ENCODE peak calls at places on chromosomes 16 and 17, in nine cellular contexts. One of them, this sample, is unnamed. For H3K36me3 and H3K4me1, the result is how much of the 10 kb centered on the place peaks cover.

GRCh38 chr17:10285896-10286295 is 86.9 kb downstream of the MYH13 start:
- DNase-seq in spleen: no peak
- DNase-seq in left ventricle myocardium inferior: no peak
- DNase-seq in CD4-positive, CD25-positive, alpha-beta regulatory T cell: no peak
- DNase-seq in suprapubic skin: no peak
- DNase-seq in CD8-positive, alpha-beta memory T cell: no peak
- DNase-seq in lower lobe of right lung: no peak
- DNase-seq in esophagus muscularis mucosa: no peak
- DNase-seq in CD4-positive, alpha-beta memory T cell: no peak
- DNase-seq in this sample: no peak

GRCh38 chr16:21283521-21284289 is 5.6 kb upstream of the CRYM start:
- DNase-seq in suprapubic skin: no peak
- DNase-seq in CD8-positive, alpha-beta memory T cell: no peak
- DNase-seq in left ventricle myocardium inferior: peak
- DNase-seq in esophagus muscularis mucosa: peak
- DNase-seq in spleen: peak
- DNase-seq in CD4-positive, alpha-beta memory T cell: no peak
- DNase-seq in lower lobe of right lung: peak
- DNase-seq in CD4-positive, CD25-positive, alpha-beta regulatory T cell: no peak
- DNase-seq in this sample: peak

GRCh38 chr17:746783-747629 is 5.1 kb downstream of the GEMIN4 start:
- DNase-seq in suprapubic skin: no peak
- DNase-seq in spleen: no peak
- DNase-seq in esophagus muscularis mucosa: no peak
- DNase-seq in lower lobe of right lung: no peak
- DNase-seq in CD8-positive, alpha-beta memory T cell: no peak
- DNase-seq in CD4-positive, CD25-positive, alpha-beta regulatory T cell: no peak
- DNase-seq in CD4-positive, alpha-beta memory T cell: no peak
- DNase-seq in left ventricle myocardium inferior: no peak
- DNase-seq in this sample: no peak

GRCh38 chr17:64547354-64547753 is 40.6 kb downstream of the CEP95 start:
- DNase-seq in esophagus muscularis mucosa: no peak
- DNase-seq in CD8-positive, alpha-beta memory T cell: no peak
- DNase-seq in spleen: no peak
- DNase-seq in lower lobe of right lung: no peak
- DNase-seq in left ventricle myocardium inferior: no peak
- DNase-seq in CD4-positive, CD25-positive, alpha-beta regulatory T cell: no peak
- DNase-seq in suprapubic skin: no peak
- DNase-seq in CD4-positive, alpha-beta memory T cell: no peak
- DNase-seq in this sample: no peak

GRCh38 chr17:40951011-40951622 is 13.7 kb upstream of the KRT23 start:
- DNase-seq in left ventricle myocardium inferior: no peak
- DNase-seq in suprapubic skin: no peak
- DNase-seq in CD4-positive, CD25-positive, alpha-beta regulatory T cell: no peak
- DNase-seq in spleen: no peak
- DNase-seq in CD8-positive, alpha-beta memory T cell: no peak
- DNase-seq in esophagus muscularis mucosa: no peak
- DNase-seq in CD4-positive, alpha-beta memory T cell: no peak
- DNase-seq in lower lobe of right lung: no peak
- DNase-seq in this sample: no peak

GRCh38 chr16:88809676-88810165 is 2.0 kb downstream of the APRT start:
- DNase-seq in CD8-positive, alpha-beta memory T cell: no peak
- DNase-seq in CD4-positive, CD25-positive, alpha-beta regulatory T cell: no peak
- DNase-seq in spleen: no peak
- DNase-seq in esophagus muscularis mucosa: no peak
- DNase-seq in lower lobe of right lung: no peak
- DNase-seq in suprapubic skin: no peak
- DNase-seq in CD4-positive, alpha-beta memory T cell: no peak
- DNase-seq in left ventricle myocardium inferior: no peak
- DNase-seq in this sample: no peak

GRCh38 chr17:46071796-46072195 is 72.7 kb downstream of the STH start:
- DNase-seq in left ventricle myocardium inferior: no peak
- DNase-seq in CD4-positive, alpha-beta memory T cell: no peak
- DNase-seq in spleen: no peak
- DNase-seq in suprapubic skin: no peak
- DNase-seq in CD8-positive, alpha-beta memory T cell: no peak
- DNase-seq in esophagus muscularis mucosa: no peak
- DNase-seq in lower lobe of right lung: no peak
- DNase-seq in CD4-positive, CD25-positive, alpha-beta regulatory T cell: no peak
- DNase-seq in this sample: no peak

GRCh38 chr17:9684955-9685621 is 39.8 kb downstream of the USP43 start:
- DNase-seq in lower lobe of right lung: no peak
- DNase-seq in CD4-positive, CD25-positive, alpha-beta regulatory T cell: no peak
- DNase-seq in CD4-positive, alpha-beta memory T cell: no peak
- DNase-seq in CD8-positive, alpha-beta memory T cell: no peak
- DNase-seq in suprapubic skin: no peak
- DNase-seq in esophagus muscularis mucosa: no peak
- DNase-seq in left ventricle myocardium inferior: no peak
- DNase-seq in spleen: peak
- DNase-seq in this sample: no peak

GRCh38 chr17:16877102-16877501 is 94.8 kb downstream of the TNFRSF13B start:
- DNase-seq in CD4-positive, CD25-positive, alpha-beta regulatory T cell: no peak
- DNase-seq in left ventricle myocardium inferior: no peak
- DNase-seq in CD4-positive, alpha-beta memory T cell: no peak
- DNase-seq in spleen: peak
- DNase-seq in CD8-positive, alpha-beta memory T cell: no peak
- DNase-seq in suprapubic skin: no peak
- DNase-seq in esophagus muscularis mucosa: no peak
- DNase-seq in lower lobe of right lung: no peak
- DNase-seq in this sample: no peak

GRCh38 chr17:74151551-74152315 is 51.7 kb upstream of the RPL38 start:
- DNase-seq in CD8-positive, alpha-beta memory T cell: no peak
- DNase-seq in esophagus muscularis mucosa: peak
- DNase-seq in CD4-positive, alpha-beta memory T cell: no peak
- DNase-seq in lower lobe of right lung: no peak
- DNase-seq in left ventricle myocardium inferior: no peak
- DNase-seq in CD4-positive, CD25-positive, alpha-beta regulatory T cell: no peak
- DNase-seq in spleen: no peak
- DNase-seq in suprapubic skin: peak
- DNase-seq in this sample: no peak

GRCh38 chr16:14513389-14514107 is 116.5 kb downstream of the PARN start:
- DNase-seq in CD4-positive, CD25-positive, alpha-beta regulatory T cell: no peak
- DNase-seq in CD8-positive, alpha-beta memory T cell: no peak
- DNase-seq in spleen: no peak
- DNase-seq in suprapubic skin: no peak
- DNase-seq in lower lobe of right lung: no peak
- DNase-seq in esophagus muscularis mucosa: peak
- DNase-seq in left ventricle myocardium inferior: no peak
- DNase-seq in CD4-positive, alpha-beta memory T cell: no peak
- DNase-seq in this sample: no peak

GRCh38 chr16:69012906-69013305 is 92.5 kb upstream of the HAS3 start:
- DNase-seq in esophagus muscularis mucosa: no peak
- DNase-seq in lower lobe of right lung: no peak
- DNase-seq in suprapubic skin: no peak
- DNase-seq in CD4-positive, alpha-beta memory T cell: no peak
- DNase-seq in CD8-positive, alpha-beta memory T cell: no peak
- DNase-seq in left ventricle myocardium inferior: no peak
- DNase-seq in CD4-positive, CD25-positive, alpha-beta regulatory T cell: no peak
- DNase-seq in spleen: no peak
- DNase-seq in this sample: no peak

GRCh38 chr17:75783069-75783783 is 1.4 kb upstream of the UNK start:
- DNase-seq in left ventricle myocardium inferior: no peak
- DNase-seq in suprapubic skin: no peak
- DNase-seq in CD8-positive, alpha-beta memory T cell: no peak
- DNase-seq in esophagus muscularis mucosa: no peak
- DNase-seq in lower lobe of right lung: no peak
- DNase-seq in spleen: no peak
- DNase-seq in CD4-positive, CD25-positive, alpha-beta regulatory T cell: peak
- DNase-seq in CD4-positive, alpha-beta memory T cell: peak
- DNase-seq in this sample: no peak

GRCh38 chr17:65243838-65244237 is 106.7 kb downstream of the RGS9 start:
- DNase-seq in CD4-positive, alpha-beta memory T cell: peak
- DNase-seq in left ventricle myocardium inferior: no peak
- DNase-seq in CD8-positive, alpha-beta memory T cell: no peak
- DNase-seq in lower lobe of right lung: no peak
- DNase-seq in CD4-positive, CD25-positive, alpha-beta regulatory T cell: no peak
- DNase-seq in spleen: no peak
- DNase-seq in esophagus muscularis mucosa: no peak
- DNase-seq in suprapubic skin: no peak
- DNase-seq in this sample: no peak

DNA sequence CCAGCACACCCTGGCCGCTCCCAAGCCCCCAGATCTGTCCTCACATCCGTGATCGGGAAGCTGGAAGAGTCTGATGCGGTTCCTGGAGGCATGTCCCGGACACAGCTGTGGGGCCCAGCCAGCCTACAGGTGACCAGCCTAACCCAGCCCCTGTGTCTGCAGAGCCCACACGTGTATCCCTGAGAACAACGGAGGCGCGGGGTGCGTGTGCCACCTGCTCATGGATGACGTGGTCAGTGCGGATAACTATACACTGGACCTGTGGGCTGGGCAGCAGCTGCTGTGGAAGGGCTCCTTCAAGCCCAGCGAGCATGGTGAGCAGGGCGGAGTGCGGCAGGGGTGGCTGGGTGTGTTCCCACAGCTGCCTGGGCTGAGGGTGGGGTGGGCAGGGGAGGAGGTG is 30.9 kb downstream of the IL4R start:
- DNase-seq in esophagus muscularis mucosa: no peak
- DNase-seq in suprapubic skin: no peak
- DNase-seq in spleen: no peak
- DNase-seq in CD4-positive, alpha-beta memory T cell: no peak
- DNase-seq in CD8-positive, alpha-beta memory T cell: no peak
- DNase-seq in left ventricle myocardium inferior: no peak
- DNase-seq in CD4-positive, CD25-positive, alpha-beta regulatory T cell: no peak
- DNase-seq in lower lobe of right lung: peak
- DNase-seq in this sample: no peak
- H3K36me3 ChIP-seq in esophagus muscularis mucosa: half or more
- H3K36me3 ChIP-seq in suprapubic skin: half or more
- H3K36me3 ChIP-seq in spleen: half or more
- H3K36me3 ChIP-seq in CD4-positive, alpha-beta memory T cell: half or more
- H3K36me3 ChIP-seq in CD8-positive, alpha-beta memory T cell: half or more
- H3K36me3 ChIP-seq in left ventricle myocardium inferior: half or more
- H3K36me3 ChIP-seq in CD4-positive, CD25-positive, alpha-beta regulatory T cell: half or more
- H3K36me3 ChIP-seq in lower lobe of right lung: half or more
- H3K36me3 ChIP-seq in this sample: half or more

GRCh38 chr17:7897090-7897489 is 8.5 kb downstream of the CHD3 start:
- DNase-seq in CD4-positive, CD25-positive, alpha-beta regulatory T cell: no peak
- DNase-seq in lower lobe of right lung: no peak
- DNase-seq in CD8-positive, alpha-beta memory T cell: no peak
- DNase-seq in suprapubic skin: no peak
- DNase-seq in left ventricle myocardium inferior: no peak
- DNase-seq in esophagus muscularis mucosa: no peak
- DNase-seq in CD4-positive, alpha-beta memory T cell: no peak
- DNase-seq in spleen: no peak
- DNase-seq in this sample: no peak
- H3K4me1 ChIP-seq in CD4-positive, CD25-positive, alpha-beta regulatory T cell: under half
- H3K4me1 ChIP-seq in lower lobe of right lung: under half
- H3K4me1 ChIP-seq in CD8-positive, alpha-beta memory T cell: under half
- H3K4me1 ChIP-seq in suprapubic skin: under half
- H3K4me1 ChIP-seq in left ventricle myocardium inferior: under half
- H3K4me1 ChIP-seq in esophagus muscularis mucosa: under half
- H3K4me1 ChIP-seq in CD4-positive, alpha-beta memory T cell: under half
- H3K4me1 ChIP-seq in spleen: under half
- H3K4me1 ChIP-seq in this sample: under half

GRCh38 chr17:38746004-38746892 is 1.9 kb downstream of the PCGF2 start:
- DNase-seq in CD4-positive, CD25-positive, alpha-beta regulatory T cell: no peak
- DNase-seq in left ventricle myocardium inferior: no peak
- DNase-seq in CD8-positive, alpha-beta memory T cell: no peak
- DNase-seq in CD4-positive, alpha-beta memory T cell: no peak
- DNase-seq in suprapubic skin: no peak
- DNase-seq in esophagus muscularis mucosa: no peak
- DNase-seq in lower lobe of right lung: no peak
- DNase-seq in spleen: no peak
- DNase-seq in this sample: no peak

GRCh38 chr17:38743556-38744171 is 4.5 kb downstream of the PCGF2 start:
- DNase-seq in left ventricle myocardium inferior: no peak
- DNase-seq in CD4-positive, CD25-positive, alpha-beta regulatory T cell: no peak
- DNase-seq in spleen: no peak
- DNase-seq in CD8-positive, alpha-beta memory T cell: no peak
- DNase-seq in CD4-positive, alpha-beta memory T cell: no peak
- DNase-seq in suprapubic skin: no peak
- DNase-seq in esophagus muscularis mucosa: no peak
- DNase-seq in lower lobe of right lung: no peak
- DNase-seq in this sample: no peak

GRCh38 chr17:38747385-38748328 is 479 bp downstream of the PCGF2 start:
- DNase-seq in left ventricle myocardium inferior: peak
- DNase-seq in lower lobe of right lung: peak
- DNase-seq in suprapubic skin: no peak
- DNase-seq in CD4-positive, CD25-positive, alpha-beta regulatory T cell: no peak
- DNase-seq in CD4-positive, alpha-beta memory T cell: no peak
- DNase-seq in spleen: no peak
- DNase-seq in esophagus muscularis mucosa: no peak
- DNase-seq in CD8-positive, alpha-beta memory T cell: no peak
- DNase-seq in this sample: peak

GRCh38 chr17:38746893-38747384 is 1.2 kb downstream of the PCGF2 start:
- DNase-seq in lower lobe of right lung: no peak
- DNase-seq in left ventricle myocardium inferior: no peak
- DNase-seq in spleen: no peak
- DNase-seq in esophagus muscularis mucosa: no peak
- DNase-seq in CD8-positive, alpha-beta memory T cell: no peak
- DNase-seq in CD4-positive, CD25-positive, alpha-beta regulatory T cell: no peak
- DNase-seq in suprapubic skin: no peak
- DNase-seq in CD4-positive, alpha-beta memory T cell: no peak
- DNase-seq in this sample: no peak

GRCh38 chr17:38745545-38745944 is 2.6 kb downstream of the PCGF2 start:
- DNase-seq in CD8-positive, alpha-beta memory T cell: no peak
- DNase-seq in CD4-positive, CD25-positive, alpha-beta regulatory T cell: no peak
- DNase-seq in suprapubic skin: no peak
- DNase-seq in CD4-positive, alpha-beta memory T cell: no peak
- DNase-seq in lower lobe of right lung: no peak
- DNase-seq in esophagus muscularis mucosa: no peak
- DNase-seq in left ventricle myocardium inferior: no peak
- DNase-seq in spleen: no peak
- DNase-seq in this sample: no peak
- H3K27ac ChIP-seq in CD8-positive, alpha-beta memory T cell: no peak
- H3K27ac ChIP-seq in CD4-positive, CD25-positive, alpha-beta regulatory T cell: no peak
- H3K27ac ChIP-seq in suprapubic skin: no peak
- H3K27ac ChIP-seq in CD4-positive, alpha-beta memory T cell: no peak
- H3K27ac ChIP-seq in lower lobe of right lung: no peak
- H3K27ac ChIP-seq in esophagus muscularis mucosa: no peak
- H3K27ac ChIP-seq in left ventricle myocardium inferior: peak
- H3K27ac ChIP-seq in spleen: no peak
- H3K27ac ChIP-seq in this sample: peak

GRCh38 chr17:80145076-80146075 is 1.6 kb downstream of the EIF4A3 start:
- DNase-seq in spleen: no peak
- DNase-seq in left ventricle myocardium inferior: no peak
- DNase-seq in CD8-positive, alpha-beta memory T cell: no peak
- DNase-seq in CD4-positive, CD25-positive, alpha-beta regulatory T cell: no peak
- DNase-seq in lower lobe of right lung: no peak
- DNase-seq in esophagus muscularis mucosa: no peak
- DNase-seq in CD4-positive, alpha-beta memory T cell: no peak
- DNase-seq in suprapubic skin: no peak
- DNase-seq in this sample: no peak

GRCh38 chr17:80138856-80139426 is 8.0 kb downstream of the EIF4A3 start:
- DNase-seq in lower lobe of right lung: no peak
- DNase-seq in CD4-positive, alpha-beta memory T cell: no peak
- DNase-seq in spleen: no peak
- DNase-seq in suprapubic skin: peak
- DNase-seq in esophagus muscularis mucosa: no peak
- DNase-seq in left ventricle myocardium inferior: no peak
- DNase-seq in CD4-positive, CD25-positive, alpha-beta regulatory T cell: no peak
- DNase-seq in CD8-positive, alpha-beta memory T cell: no peak
- DNase-seq in this sample: no peak

GRCh38 chr17:80137131-80137530 is 9.8 kb downstream of the EIF4A3 start:
- DNase-seq in CD4-positive, CD25-positive, alpha-beta regulatory T cell: no peak
- DNase-seq in spleen: no peak
- DNase-seq in left ventricle myocardium inferior: no peak
- DNase-seq in CD8-positive, alpha-beta memory T cell: no peak
- DNase-seq in CD4-positive, alpha-beta memory T cell: no peak
- DNase-seq in suprapubic skin: peak
- DNase-seq in esophagus muscularis mucosa: no peak
- DNase-seq in lower lobe of right lung: no peak
- DNase-seq in this sample: no peak

GRCh38 chr17:80142929-80143328 is 4.0 kb downstream of the EIF4A3 start:
- DNase-seq in CD4-positive, alpha-beta memory T cell: no peak
- DNase-seq in CD4-positive, CD25-positive, alpha-beta regulatory T cell: no peak
- DNase-seq in lower lobe of right lung: no peak
- DNase-seq in spleen: no peak
- DNase-seq in CD8-positive, alpha-beta memory T cell: no peak
- DNase-seq in left ventricle myocardium inferior: no peak
- DNase-seq in suprapubic skin: no peak
- DNase-seq in esophagus muscularis mucosa: no peak
- DNase-seq in this sample: no peak

GRCh38 chr17:80141463-80142165 is 5.3 kb downstream of the EIF4A3 start:
- DNase-seq in lower lobe of right lung: no peak
- DNase-seq in left ventricle myocardium inferior: no peak
- DNase-seq in esophagus muscularis mucosa: no peak
- DNase-seq in suprapubic skin: no peak
- DNase-seq in CD4-positive, alpha-beta memory T cell: no peak
- DNase-seq in spleen: no peak
- DNase-seq in CD4-positive, CD25-positive, alpha-beta regulatory T cell: no peak
- DNase-seq in CD8-positive, alpha-beta memory T cell: no peak
- DNase-seq in this sample: no peak
- H3K36me3 ChIP-seq in lower lobe of right lung: half or more
- H3K36me3 ChIP-seq in left ventricle myocardium inferior: half or more
- H3K36me3 ChIP-seq in esophagus muscularis mucosa: half or more
- H3K36me3 ChIP-seq in suprapubic skin: half or more
- H3K36me3 ChIP-seq in CD4-positive, alpha-beta memory T cell: half or more
- H3K36me3 ChIP-seq in spleen: half or more
- H3K36me3 ChIP-seq in CD4-positive, CD25-positive, alpha-beta regulatory T cell: half or more
- H3K36me3 ChIP-seq in CD8-positive, alpha-beta memory T cell: half or more
- H3K36me3 ChIP-seq in this sample: under half

This sample was measured in heart right ventricle.